ENCODE peak calls at places on chromosomes 4 and X, in ten cellular contexts. One of them, this sample, is unnamed.

GRCh38 chr4:185381794-185382193 is 13.9 kb downstream of the LRP2BP start:
- DNase-seq in fibroblast of pulmonary artery: peak
- DNase-seq in uterus: no peak
- DNase-seq in heart left ventricle: no peak
- DNase-seq in fibroblast of mammary gland: peak
- DNase-seq in cardiac muscle cell: no peak
- DNase-seq in heart right ventricle: no peak
- DNase-seq in K562: no peak
- DNase-seq in fibroblast of lung: peak
- DNase-seq in right atrium auricular region: no peak
- DNase-seq in this sample: peak

GRCh38 chrX:10821293-10821692 is 200.9 kb upstream of the MID1 start:
- DNase-seq in fibroblast of pulmonary artery: no peak
- DNase-seq in uterus: no peak
- DNase-seq in heart left ventricle: no peak
- DNase-seq in fibroblast of mammary gland: no peak
- DNase-seq in cardiac muscle cell: no peak
- DNase-seq in heart right ventricle: no peak
- DNase-seq in K562: no peak
- DNase-seq in fibroblast of lung: no peak
- DNase-seq in right atrium auricular region: no peak
- DNase-seq in this sample: no peak

GRCh38 chr4:80137631-80138030 is 59.7 kb upstream of the PRDM8 start:
- DNase-seq in fibroblast of pulmonary artery: no peak
- DNase-seq in uterus: no peak
- DNase-seq in heart left ventricle: no peak
- DNase-seq in fibroblast of mammary gland: peak
- DNase-seq in cardiac muscle cell: no peak
- DNase-seq in heart right ventricle: no peak
- DNase-seq in K562: no peak
- DNase-seq in fibroblast of lung: no peak
- DNase-seq in right atrium auricular region: no peak
- DNase-seq in this sample: no peak

GRCh38 chr4:184385705-184386141 is 88.6 kb downstream of the IRF2 start:
- DNase-seq in fibroblast of pulmonary artery: peak
- DNase-seq in uterus: no peak
- DNase-seq in heart left ventricle: peak
- DNase-seq in fibroblast of mammary gland: no peak
- DNase-seq in cardiac muscle cell: no peak
- DNase-seq in heart right ventricle: peak
- DNase-seq in K562: no peak
- DNase-seq in fibroblast of lung: no peak
- DNase-seq in right atrium auricular region: no peak
- DNase-seq in this sample: no peak

GRCh38 chr4:147453561-147454141 is 27.2 kb upstream of the EDNRA start:
- DNase-seq in fibroblast of pulmonary artery: peak
- DNase-seq in uterus: no peak
- DNase-seq in heart left ventricle: no peak
- DNase-seq in fibroblast of mammary gland: peak
- DNase-seq in cardiac muscle cell: no peak
- DNase-seq in heart right ventricle: no peak
- DNase-seq in K562: no peak
- DNase-seq in fibroblast of lung: peak
- DNase-seq in right atrium auricular region: no peak
- DNase-seq in this sample: peak

GRCh38 chr4:188976644-188977115 is 837.4 kb downstream of the TRIML1 start:
- DNase-seq in fibroblast of pulmonary artery: peak
- DNase-seq in uterus: no peak
- DNase-seq in heart left ventricle: no peak
- DNase-seq in fibroblast of mammary gland: peak
- DNase-seq in cardiac muscle cell: peak
- DNase-seq in heart right ventricle: no peak
- DNase-seq in K562: no peak
- DNase-seq in fibroblast of lung: peak
- DNase-seq in right atrium auricular region: no peak
- DNase-seq in this sample: peak

GRCh38 chr4:106048250-106048931 is 153.1 kb downstream of the NPNT start:
- DNase-seq in fibroblast of pulmonary artery: peak
- DNase-seq in uterus: no peak
- DNase-seq in heart left ventricle: no peak
- DNase-seq in fibroblast of mammary gland: no peak
- DNase-seq in cardiac muscle cell: peak
- DNase-seq in heart right ventricle: no peak
- DNase-seq in K562: no peak
- DNase-seq in fibroblast of lung: peak
- DNase-seq in right atrium auricular region: no peak
- DNase-seq in this sample: peak

GRCh38 chr4:3880595-3881120 is 114.5 kb downstream of the ADRA2C start:
- DNase-seq in fibroblast of pulmonary artery: peak
- DNase-seq in uterus: peak
- DNase-seq in heart left ventricle: peak
- DNase-seq in fibroblast of mammary gland: peak
- DNase-seq in cardiac muscle cell: peak
- DNase-seq in heart right ventricle: peak
- DNase-seq in K562: peak
- DNase-seq in fibroblast of lung: peak
- DNase-seq in right atrium auricular region: no peak
- DNase-seq in this sample: peak

GRCh38 chr4:54784188-54784671 is 126.5 kb downstream of the KIT start:
- DNase-seq in fibroblast of pulmonary artery: peak
- DNase-seq in uterus: peak
- DNase-seq in heart left ventricle: peak
- DNase-seq in fibroblast of mammary gland: peak
- DNase-seq in cardiac muscle cell: peak
- DNase-seq in heart right ventricle: peak
- DNase-seq in K562: peak
- DNase-seq in fibroblast of lung: peak
- DNase-seq in right atrium auricular region: peak
- DNase-seq in this sample: peak

GRCh38 chr4:176230827-176231226 is 35.4 kb upstream of the SPATA4 start:
- DNase-seq in fibroblast of pulmonary artery: no peak
- DNase-seq in uterus: no peak
- DNase-seq in heart left ventricle: no peak
- DNase-seq in fibroblast of mammary gland: no peak
- DNase-seq in cardiac muscle cell: no peak
- DNase-seq in heart right ventricle: no peak
- DNase-seq in K562: no peak
- DNase-seq in fibroblast of lung: no peak
- DNase-seq in right atrium auricular region: no peak
- DNase-seq in this sample: no peak

GRCh38 chr4:29047341-29048041 is 1672.7 kb upstream of the PCDH7 start:
- DNase-seq in fibroblast of pulmonary artery: no peak
- DNase-seq in uterus: no peak
- DNase-seq in heart left ventricle: no peak
- DNase-seq in fibroblast of mammary gland: no peak
- DNase-seq in cardiac muscle cell: no peak
- DNase-seq in heart right ventricle: peak
- DNase-seq in K562: no peak
- DNase-seq in fibroblast of lung: no peak
- DNase-seq in right atrium auricular region: no peak
- DNase-seq in this sample: no peak

GRCh38 chrX:132016628-132017430 is 6.3 kb upstream of the STK26 start:
- DNase-seq in fibroblast of pulmonary artery: no peak
- DNase-seq in uterus: no peak
- DNase-seq in heart left ventricle: no peak
- DNase-seq in fibroblast of mammary gland: no peak
- DNase-seq in cardiac muscle cell: no peak
- DNase-seq in heart right ventricle: no peak
- DNase-seq in K562: peak
- DNase-seq in fibroblast of lung: no peak
- DNase-seq in right atrium auricular region: no peak
- DNase-seq in this sample: no peak

GRCh38 chr4:53490965-53491622 is 100.2 kb downstream of the LNX1 start:
- DNase-seq in fibroblast of pulmonary artery: peak
- DNase-seq in uterus: peak
- DNase-seq in heart left ventricle: no peak
- DNase-seq in fibroblast of mammary gland: peak
- DNase-seq in cardiac muscle cell: peak
- DNase-seq in heart right ventricle: no peak
- DNase-seq in K562: peak
- DNase-seq in fibroblast of lung: peak
- DNase-seq in right atrium auricular region: peak
- DNase-seq in this sample: peak

GRCh38 chr4:180652533-180652932 is 1590.7 kb upstream of the TENM3 start:
- DNase-seq in fibroblast of pulmonary artery: no peak
- DNase-seq in uterus: no peak
- DNase-seq in heart left ventricle: no peak
- DNase-seq in fibroblast of mammary gland: no peak
- DNase-seq in cardiac muscle cell: no peak
- DNase-seq in heart right ventricle: no peak
- DNase-seq in K562: no peak
- DNase-seq in fibroblast of lung: no peak
- DNase-seq in right atrium auricular region: no peak
- DNase-seq in this sample: no peak

GRCh38 chr4:152408514-152409327 is 127.2 kb downstream of the FBXW7 start:
- DNase-seq in fibroblast of pulmonary artery: peak
- DNase-seq in uterus: no peak
- DNase-seq in heart left ventricle: no peak
- DNase-seq in fibroblast of mammary gland: peak
- DNase-seq in cardiac muscle cell: peak
- DNase-seq in heart right ventricle: no peak
- DNase-seq in K562: peak
- DNase-seq in fibroblast of lung: peak
- DNase-seq in right atrium auricular region: no peak
- DNase-seq in this sample: peak

GRCh38 chrX:39808471-39808917 is 289.3 kb downstream of the BCOR start:
- DNase-seq in fibroblast of pulmonary artery: peak
- DNase-seq in uterus: no peak
- DNase-seq in heart left ventricle: no peak
- DNase-seq in fibroblast of mammary gland: peak
- DNase-seq in cardiac muscle cell: no peak
- DNase-seq in heart right ventricle: peak
- DNase-seq in K562: no peak
- DNase-seq in fibroblast of lung: peak
- DNase-seq in right atrium auricular region: no peak
- DNase-seq in this sample: peak

GRCh38 chr4:74005528-74005927 is 7.1 kb upstream of the CXCL5 start:
- DNase-seq in fibroblast of pulmonary artery: peak
- DNase-seq in uterus: no peak
- DNase-seq in heart left ventricle: no peak
- DNase-seq in fibroblast of mammary gland: peak
- DNase-seq in cardiac muscle cell: no peak
- DNase-seq in heart right ventricle: no peak
- DNase-seq in K562: no peak
- DNase-seq in fibroblast of lung: no peak
- DNase-seq in right atrium auricular region: no peak
- DNase-seq in this sample: no peak

GRCh38 chrX:21963736-21964135 is 23.2 kb downstream of the SMS start:
- DNase-seq in fibroblast of pulmonary artery: peak
- DNase-seq in uterus: no peak
- DNase-seq in heart left ventricle: no peak
- DNase-seq in fibroblast of mammary gland: peak
- DNase-seq in cardiac muscle cell: no peak
- DNase-seq in heart right ventricle: no peak
- DNase-seq in K562: no peak
- DNase-seq in fibroblast of lung: peak
- DNase-seq in right atrium auricular region: no peak
- DNase-seq in this sample: peak

GRCh38 chr4:41644915-41645295 is 103.6 kb downstream of the PHOX2B start:
- DNase-seq in fibroblast of pulmonary artery: no peak
- DNase-seq in uterus: no peak
- DNase-seq in heart left ventricle: no peak
- DNase-seq in fibroblast of mammary gland: no peak
- DNase-seq in cardiac muscle cell: no peak
- DNase-seq in heart right ventricle: no peak
- DNase-seq in K562: no peak
- DNase-seq in fibroblast of lung: no peak
- DNase-seq in right atrium auricular region: no peak
- DNase-seq in this sample: no peak

GRCh38 chrX:71998836-71999509 is 88.3 kb downstream of the NHSL2 start:
- DNase-seq in fibroblast of pulmonary artery: peak
- DNase-seq in uterus: no peak
- DNase-seq in heart left ventricle: no peak
- DNase-seq in fibroblast of mammary gland: peak
- DNase-seq in cardiac muscle cell: peak
- DNase-seq in heart right ventricle: no peak
- DNase-seq in K562: peak
- DNase-seq in fibroblast of lung: no peak
- DNase-seq in right atrium auricular region: no peak
- DNase-seq in this sample: no peak

GRCh38 chr4:157170321-157170720 is 50.2 kb upstream of the GRIA2 start:
- DNase-seq in fibroblast of pulmonary artery: peak
- DNase-seq in uterus: no peak
- DNase-seq in heart left ventricle: no peak
- DNase-seq in fibroblast of mammary gland: peak
- DNase-seq in cardiac muscle cell: no peak
- DNase-seq in heart right ventricle: no peak
- DNase-seq in K562: no peak
- DNase-seq in fibroblast of lung: peak
- DNase-seq in right atrium auricular region: no peak
- DNase-seq in this sample: peak

GRCh38 chr4:114603455-114603854 is 4.8 kb downstream of the UGT8 start:
- DNase-seq in fibroblast of pulmonary artery: no peak
- DNase-seq in uterus: no peak
- DNase-seq in heart left ventricle: no peak
- DNase-seq in fibroblast of mammary gland: no peak
- DNase-seq in cardiac muscle cell: no peak
- DNase-seq in heart right ventricle: no peak
- DNase-seq in K562: no peak
- DNase-seq in fibroblast of lung: no peak
- DNase-seq in right atrium auricular region: no peak
- DNase-seq in this sample: no peak
- H3K4me3 ChIP-seq in fibroblast of pulmonary artery: no peak
- H3K4me3 ChIP-seq in uterus: no peak
- H3K4me3 ChIP-seq in heart left ventricle: no peak
- H3K4me3 ChIP-seq in fibroblast of mammary gland: no peak
- H3K4me3 ChIP-seq in cardiac muscle cell: no peak
- H3K4me3 ChIP-seq in heart right ventricle: no peak
- H3K4me3 ChIP-seq in K562: peak
- H3K4me3 ChIP-seq in fibroblast of lung: no peak
- H3K4me3 ChIP-seq in right atrium auricular region: no peak
- H3K4me3 ChIP-seq in this sample: no peak

GRCh38 chr4:107153228-107153627 is 117.1 kb upstream of the DKK2 start:
- DNase-seq in fibroblast of pulmonary artery: peak
- DNase-seq in uterus: no peak
- DNase-seq in heart left ventricle: no peak
- DNase-seq in fibroblast of mammary gland: peak
- DNase-seq in cardiac muscle cell: peak
- DNase-seq in heart right ventricle: no peak
- DNase-seq in K562: no peak
- DNase-seq in fibroblast of lung: no peak
- DNase-seq in right atrium auricular region: no peak
- DNase-seq in this sample: peak
- TF ChIP-seq CTCF in fibroblast of pulmonary artery: peak
- TF ChIP-seq CTCF in uterus: no peak
- TF ChIP-seq CTCF in heart left ventricle: no peak
- TF ChIP-seq CTCF in fibroblast of mammary gland: peak
- TF ChIP-seq CTCF in cardiac muscle cell: peak
- TF ChIP-seq CTCF in heart right ventricle: no peak
- TF ChIP-seq CTCF in K562: no peak
- TF ChIP-seq CTCF in fibroblast of lung: peak
- TF ChIP-seq CTCF in right atrium auricular region: no peak
- TF ChIP-seq CTCF in this sample: peak

GRCh38 chr4:165381821-165382373 is 3.1 kb downstream of the CPE start:
- DNase-seq in fibroblast of pulmonary artery: no peak
- DNase-seq in uterus: no peak
- DNase-seq in heart left ventricle: no peak
- DNase-seq in fibroblast of mammary gland: no peak
- DNase-seq in cardiac muscle cell: no peak
- DNase-seq in heart right ventricle: no peak
- DNase-seq in K562: no peak
- DNase-seq in fibroblast of lung: no peak
- DNase-seq in right atrium auricular region: no peak
- DNase-seq in this sample: no peak
- H3K4me3 ChIP-seq in fibroblast of pulmonary artery: no peak
- H3K4me3 ChIP-seq in uterus: no peak
- H3K4me3 ChIP-seq in heart left ventricle: no peak
- H3K4me3 ChIP-seq in fibroblast of mammary gland: no peak
- H3K4me3 ChIP-seq in cardiac muscle cell: no peak
- H3K4me3 ChIP-seq in heart right ventricle: no peak
- H3K4me3 ChIP-seq in K562: no peak
- H3K4me3 ChIP-seq in fibroblast of lung: no peak
- H3K4me3 ChIP-seq in right atrium auricular region: no peak
- H3K4me3 ChIP-seq in this sample: no peak

GRCh38 chr4:91502365-91502764 is 801.4 kb upstream of the GRID2 start:
- DNase-seq in fibroblast of pulmonary artery: peak
- DNase-seq in uterus: no peak
- DNase-seq in heart left ventricle: no peak
- DNase-seq in fibroblast of mammary gland: no peak
- DNase-seq in cardiac muscle cell: peak
- DNase-seq in heart right ventricle: no peak
- DNase-seq in K562: no peak
- DNase-seq in fibroblast of lung: peak
- DNase-seq in right atrium auricular region: no peak
- DNase-seq in this sample: peak
- TF ChIP-seq CTCF in fibroblast of pulmonary artery: peak
- TF ChIP-seq CTCF in uterus: no peak
- TF ChIP-seq CTCF in heart left ventricle: no peak
- TF ChIP-seq CTCF in fibroblast of mammary gland: no peak
- TF ChIP-seq CTCF in cardiac muscle cell: peak
- TF ChIP-seq CTCF in heart right ventricle: no peak
- TF ChIP-seq CTCF in K562: no peak
- TF ChIP-seq CTCF in fibroblast of lung: no peak
- TF ChIP-seq CTCF in right atrium auricular region: no peak
- TF ChIP-seq CTCF in this sample: no peak